ENCODE peak calls at places on chromosome 1, in four cellular contexts. O is heart left ventricle, J is IMR-90, D is A549. P is an unnamed sample.

GRCh38 chr1:110228386-110228785 is 18.3 kb downstream of the KCNC4 start:
- DNase-seq in O (peak; percentile 37), J (no peak), D (no peak), P (no peak)

GRCh38 chr1:206047271-206047670 is 5.7 kb upstream of the RHEX start:
- DNase-seq in O (no peak), J (no peak), D (no peak), P (no peak)

GRCh38 chr1:50620680-50621329 is 197.6 kb upstream of the DMRTA2 start:
- DNase-seq in O (no peak), J (peak; percentile 40), D (no peak), P (no peak)

GRCh38 chr1:26417111-26417510 is 6.5 kb downstream of the LIN28A start:
- DNase-seq in O (peak; percentile 86), J (peak; percentile 64), D (peak; percentile 71), P (peak; percentile 94)

GRCh38 chr1:36204347-36204909 is 19.8 kb upstream of the THRAP3 start:
- DNase-seq in O (no peak), J (no peak), D (no peak), P (no peak)

GRCh38 chr1:205480349-205481278 is 23.9 kb upstream of the CDK18 start:
- DNase-seq in O (no peak), J (no peak), D (no peak), P (no peak)

GRCh38 chr1:165949335-165950130 is 122.1 kb downstream of the UCK2 start:
- DNase-seq in O (no peak), J (no peak), D (no peak), P (no peak)

GRCh38 chr1:2822621-2823145 is 21.2 kb upstream of the TTC34 start:
- DNase-seq in O (no peak), J (no peak), D (no peak), P (no peak)

GRCh38 chr1:184405743-184406142 is 18.9 kb downstream of the C1orf21 start:
- DNase-seq in O (no peak), J (no peak), D (no peak), P (no peak)

GRCh38 chr1:228318823-228319241 is 87.8 kb downstream of the TRIM11 start:
- DNase-seq in O (peak; percentile 48), J (no peak), D (no peak), P (peak; percentile 73)

DNA sequence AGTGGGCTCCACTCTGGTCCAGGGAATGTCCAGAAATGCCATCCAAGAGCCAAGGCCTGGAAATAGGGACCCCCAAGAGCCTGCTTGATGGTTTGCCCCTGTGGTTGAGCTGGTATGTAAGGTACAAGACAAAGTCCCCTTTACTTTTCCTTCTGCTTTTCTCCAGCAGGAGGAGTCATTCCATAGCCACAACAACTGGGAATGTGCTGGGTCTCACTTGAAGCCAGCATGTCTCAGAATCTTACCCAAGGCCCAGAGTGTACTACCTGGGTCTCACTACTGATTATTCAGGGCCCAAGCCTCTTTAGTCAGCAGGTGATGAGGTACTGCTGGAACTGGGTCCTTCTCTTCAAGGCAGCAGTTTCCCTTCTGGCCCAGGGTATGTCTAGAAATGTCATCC is 62.1 kb upstream of the CD55 start:
- DNase-seq in O (no peak), J (peak; percentile 19), D (no peak), P (no peak)
- TF ChIP-seq CTCF in O (peak; percentile 39), J (peak; percentile 45), D (no peak), P (no peak)

GRCh38 chr1:27958513-27958912 is 1.3 kb upstream of the XKR8 start:
- DNase-seq in O (no peak), J (no peak), D (no peak), P (peak; percentile 75)

GRCh38 chr1:27963393-27963792 is 3.6 kb downstream of the XKR8 start:
- DNase-seq in O (no peak), J (no peak), D (no peak), P (no peak)

GRCh38 chr1:27960762-27961645 is 1.2 kb downstream of the XKR8 start:
- DNase-seq in O (no peak), J (no peak), D (no peak), P (no peak)

GRCh38 chr1:27959792-27960603 is at the start of gene XKR8:
- DNase-seq in O (peak; percentile 94), J (peak; percentile 57), D (peak; percentile 77), P (peak; percentile 98)

DNA sequence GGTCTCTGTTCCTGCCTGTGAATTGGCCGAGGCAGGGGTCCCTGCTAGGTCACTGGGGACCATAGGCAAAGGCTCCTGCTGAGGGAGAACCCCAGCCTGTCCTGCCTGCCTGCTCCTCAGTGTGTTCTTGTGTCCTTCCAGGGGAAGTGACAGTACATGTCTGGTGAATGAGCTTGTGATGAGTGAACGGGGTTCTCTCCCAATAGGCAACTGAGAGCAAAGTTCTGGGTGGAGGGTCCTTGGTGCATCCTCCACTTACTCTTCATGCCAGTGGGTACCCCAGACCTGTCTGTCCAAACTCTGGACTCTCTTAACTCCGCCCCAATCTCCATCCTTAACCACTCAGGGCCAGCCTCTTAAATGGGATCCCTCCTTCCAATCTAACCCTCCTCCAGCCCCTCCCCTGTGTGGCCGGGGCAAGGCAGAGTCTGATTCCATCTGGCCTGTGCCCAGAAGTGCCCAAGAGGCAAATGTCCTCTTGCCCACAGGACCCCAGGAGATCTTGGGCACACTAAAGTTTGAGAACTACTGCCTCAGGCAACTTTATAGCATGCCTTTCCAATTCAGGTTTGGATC is 2.0 kb downstream of the XKR8 start:
- DNase-seq in O (no peak), J (no peak), D (no peak), P (no peak)
- H3K4me3 ChIP-seq in O (no peak overlapping the region), J (no peak overlapping the region), D (no peak overlapping the region), P (no peak overlapping the region)

GRCh38 chr1:14824314-14824915 is 225.9 kb downstream of the KAZN start:
- DNase-seq in O (no peak), J (no peak), D (no peak), P (no peak)
- TF ChIP-seq POLR2A in O (no peak), J (no peak), D (no peak), P (no peak)

DNA sequence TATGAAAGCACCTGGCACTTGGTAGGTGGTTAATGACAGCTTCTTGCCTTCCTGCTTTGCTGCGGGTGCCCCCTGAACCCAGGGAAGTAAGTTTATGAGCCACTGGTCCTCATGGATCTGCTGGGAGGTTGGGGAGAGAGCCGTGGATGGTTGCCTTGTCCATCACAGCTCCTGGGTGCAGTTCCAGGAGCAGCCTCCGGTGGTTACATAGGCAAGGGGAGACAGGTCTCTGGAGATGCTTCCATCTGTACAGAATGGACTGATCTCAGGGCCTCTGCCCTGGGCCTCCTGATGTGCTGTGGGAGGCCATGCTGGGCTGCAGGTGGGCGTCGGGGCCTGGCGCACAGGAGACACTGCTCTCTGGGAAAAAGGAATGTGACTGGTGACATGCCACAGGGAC is 31.6 kb upstream of the ARHGEF10L start:
- DNase-seq in O (no peak), J (no peak), D (peak; percentile 52), P (no peak)
- TF ChIP-seq CTCF in O (no peak), J (no peak), D (no peak), P (no peak)

GRCh38 chr1:4655674-4656532 is 1.5 kb downstream of the AJAP1 start:
- DNase-seq in O (no peak), J (no peak), D (peak; percentile 76), P (no peak)
- H3K4me3 ChIP-seq in O (peak overlapping the region; percentile 42), J (no peak overlapping the region), D (peak overlapping the region; percentile 45), P (peak overlapping the region; percentile 35)

GRCh38 chr1:37465596-37466517 is 8.5 kb upstream of the ZC3H12A start:
- DNase-seq in O (no peak), J (peak; percentile 49), D (no peak), P (no peak)
- TF ChIP-seq POLR2A in O (no peak), J (no peak), D (no peak), P (no peak)

GRCh38 chr1:81921344-81921743 is 120.6 kb downstream of the ADGRL2 start:
- DNase-seq in O (no peak), J (no peak), D (no peak), P (no peak)
- TF ChIP-seq CTCF in O (no peak), J (no peak), D (no peak), P (no peak)

P was measured in spleen.